ENCODE peak calls at places on chromosomes 4 and X, in seven cellular contexts. H is tibial artery; X is neural progenitor cell; S is thoracic aorta; Z is CD8-positive, alpha-beta T cell; D is fibroblast of lung; P is GM23338. J is an unnamed sample.

GRCh38 chrX:110180176-110180927 is 137.5 kb downstream of the AMMECR1 start:
- DNase-seq in H (no peak), X (no peak), S (no peak), Z (no peak), D (peak; percentile 55), P (no peak), J (no peak)

GRCh38 chrX:155028749-155029360 is 2.2 kb downstream of the FUNDC2 start:
- DNase-seq in H (no peak), X (no peak), S (no peak), Z (no peak), D (peak; percentile 11), P (no peak), J (no peak)

GRCh38 chr4:33031328-33031727 is 2311.2 kb downstream of the PCDH7 start:
- DNase-seq in H (no peak), X (no peak), S (no peak), Z (no peak), D (no peak), P (no peak), J (no peak)

GRCh38 chr4:42302348-42302747 is 94.9 kb upstream of the SHISA3 start:
- DNase-seq in H (no peak), X (peak; percentile 52), S (no peak), Z (no peak), D (peak; percentile 31), P (peak; percentile 82), J (no peak)

GRCh38 chr4:163923092-163923491 is 428.6 kb downstream of the TMA16 start:
- DNase-seq in H (no peak), X (no peak), S (no peak), Z (no peak), D (no peak), P (no peak), J (no peak)

GRCh38 chr4:164224871-164225270 is 529.1 kb upstream of the SMIM31 start:
- DNase-seq in H (no peak), X (peak; percentile 53), S (no peak), Z (no peak), D (no peak), P (no peak), J (no peak)

GRCh38 chr4:181475781-181476180 is 767.4 kb upstream of the TENM3 start:
- DNase-seq in H (no peak), X (peak; percentile 26), S (no peak), Z (no peak), D (no peak), P (peak; percentile 41), J (no peak)

GRCh38 chr4:34953145-34953799 is 1291.0 kb downstream of the ARAP2 start:
- DNase-seq in H (no peak), X (peak; percentile 10), S (no peak), Z (no peak), D (no peak), P (peak; percentile 64), J (no peak)

GRCh38 chr4:178316211-178316610 is 874.0 kb upstream of the AGA start:
- DNase-seq in H (no peak), X (no peak), S (no peak), Z (no peak), D (no peak), P (no peak), J (no peak)

GRCh38 chr4:84920591-84920990 is 45.9 kb downstream of the WDFY3 start:
- DNase-seq in H (no peak), X (no peak), S (no peak), Z (no peak), D (peak; percentile 88), P (no peak), J (no peak)

GRCh38 chrX:11530621-11531020 is 135.1 kb downstream of the ARHGAP6 start:
- DNase-seq in H (no peak), X (no peak), S (no peak), Z (no peak), D (peak; percentile 31), P (no peak), J (no peak)

GRCh38 chr4:139675156-139675555 is 9.5 kb downstream of the MGST2 start:
- DNase-seq in H (no peak), X (no peak), S (no peak), Z (no peak), D (no peak), P (no peak), J (no peak)

GRCh38 chrX:115503099-115503498 is 57.9 kb upstream of the PLS3 start:
- DNase-seq in H (peak; percentile 60), X (no peak), S (no peak), Z (no peak), D (no peak), P (no peak), J (no peak)

GRCh38 chr4:42398448-42399355 is 1.4 kb downstream of the SHISA3 start:
- DNase-seq in H (no peak), X (peak; percentile 84), S (no peak), Z (no peak), D (no peak), P (peak; percentile 73), J (no peak)

DNA sequence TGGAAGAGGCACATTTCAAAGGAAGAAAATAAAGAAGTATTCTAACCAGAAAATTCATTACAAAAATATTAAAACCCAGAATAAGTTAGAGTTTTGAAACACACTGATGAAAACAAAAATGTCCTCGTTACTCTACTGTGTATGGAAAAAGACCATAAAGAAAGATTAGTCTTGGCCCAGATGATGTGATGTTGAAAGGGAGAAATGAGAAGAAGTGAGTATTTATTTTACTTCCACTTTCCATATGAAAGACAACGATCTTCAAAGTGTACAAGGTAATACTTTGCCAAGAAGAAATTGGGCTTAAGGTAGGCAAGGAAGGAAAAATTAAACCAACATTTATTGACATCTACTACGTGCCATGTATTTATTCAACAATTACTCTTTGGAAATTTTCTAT is 48.6 kb upstream of the EMCN start:
- DNase-seq in H (no peak), X (no peak), S (no peak), Z (no peak), D (no peak), P (no peak), J (no peak)
- H3K4me1 ChIP-seq in H (no peaks in the 10 kb centered on the region), X (no peaks in the 10 kb centered on the region), S (no peaks in the 10 kb centered on the region), Z (no peaks in the 10 kb centered on the region), D (no peaks in the 10 kb centered on the region), P (no peaks in the 10 kb centered on the region), J (peaks cover 2% of the 10 kb centered on the region)

GRCh38 chrX:25011589-25012432 is 4.0 kb downstream of the ARX start:
- DNase-seq in H (no peak), X (peak; percentile 60), S (no peak), Z (no peak), D (no peak), P (no peak), J (no peak)

GRCh38 chrX:25013593-25014365 is 2.0 kb downstream of the ARX start:
- DNase-seq in H (no peak), X (peak; percentile 62), S (no peak), Z (no peak), D (no peak), P (no peak), J (no peak)

GRCh38 chrX:25012433-25012735 is 3.4 kb downstream of the ARX start:
- DNase-seq in H (no peak), X (peak; percentile 79), S (no peak), Z (no peak), D (no peak), P (peak; percentile 62), J (no peak)

GRCh38 chrX:25014366-25014838 is 1.4 kb downstream of the ARX start:
- DNase-seq in H (no peak), X (peak; percentile 34), S (no peak), Z (no peak), D (no peak), P (no peak), J (no peak)

DNA sequence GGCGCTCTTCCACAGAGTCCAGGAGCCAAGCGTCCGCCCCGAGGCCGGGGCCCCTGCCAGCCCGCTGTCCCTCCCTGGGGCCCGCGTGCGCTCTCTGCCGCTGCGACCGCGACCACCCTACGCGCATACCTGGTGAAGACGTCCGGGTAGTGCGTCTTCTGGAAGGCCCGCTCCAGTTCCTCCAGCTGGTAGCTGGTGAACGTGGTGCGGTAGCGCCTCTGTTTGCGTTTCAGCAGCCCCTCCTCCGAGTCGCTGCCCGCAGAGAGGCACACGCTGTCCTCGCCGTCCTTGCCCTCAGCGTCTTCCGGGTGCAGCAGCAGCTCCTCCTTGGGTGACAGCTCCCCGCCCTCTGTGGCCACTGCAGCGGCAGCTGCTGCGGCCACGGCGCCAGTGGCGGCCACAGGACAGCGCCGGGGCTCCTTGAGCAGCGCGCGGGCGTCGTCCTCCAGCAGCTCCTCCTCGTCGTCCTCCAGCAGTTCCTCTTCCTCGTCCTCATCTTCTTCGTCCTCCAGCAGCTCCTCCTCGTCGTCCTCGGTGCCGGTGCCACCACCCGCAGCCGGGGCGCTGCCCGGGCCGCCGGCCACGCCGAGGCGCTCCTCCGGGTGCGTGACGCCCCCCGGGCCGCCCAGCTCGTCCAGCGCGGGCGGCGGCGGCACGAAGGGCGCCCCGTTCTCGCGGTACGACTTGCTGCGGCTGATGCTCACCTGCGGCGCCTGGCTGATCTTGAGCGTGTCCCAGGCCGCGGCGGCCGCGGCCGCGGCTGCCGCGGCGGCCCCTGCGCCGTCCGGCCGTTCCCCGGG is 2.8 kb downstream of the ARX start:
- DNase-seq in H (no peak), X (peak; percentile 63), S (no peak), Z (no peak), D (no peak), P (no peak), J (no peak)
- H3K4me3 ChIP-seq in H (peak overlapping the region; percentile 36), X (peak overlapping the region; percentile 46), S (peak overlapping the region; percentile 54), Z (no peak overlapping the region), D (no peak overlapping the region), P (peak overlapping the region; percentile 38), J (peak overlapping the region; percentile 22)

GRCh38 chr4:173499568-173500535 is 30.2 kb downstream of the HAND2 start:
- DNase-seq in H (no peak), X (no peak), S (no peak), Z (no peak), D (no peak), P (peak; percentile 91), J (no peak)

GRCh38 chr4:173500841-173501591 is 29.0 kb downstream of the HAND2 start:
- DNase-seq in H (no peak), X (no peak), S (no peak), Z (no peak), D (no peak), P (peak; percentile 68), J (no peak)

GRCh38 chr4:173503330-173504180 is 26.5 kb downstream of the HAND2 start:
- DNase-seq in H (no peak), X (no peak), S (no peak), Z (no peak), D (no peak), P (peak; percentile 44), J (no peak)

GRCh38 chr4:173504181-173504503 is 25.9 kb downstream of the HAND2 start:
- DNase-seq in H (no peak), X (no peak), S (no peak), Z (no peak), D (no peak), P (peak; percentile 28), J (no peak)

DNA sequence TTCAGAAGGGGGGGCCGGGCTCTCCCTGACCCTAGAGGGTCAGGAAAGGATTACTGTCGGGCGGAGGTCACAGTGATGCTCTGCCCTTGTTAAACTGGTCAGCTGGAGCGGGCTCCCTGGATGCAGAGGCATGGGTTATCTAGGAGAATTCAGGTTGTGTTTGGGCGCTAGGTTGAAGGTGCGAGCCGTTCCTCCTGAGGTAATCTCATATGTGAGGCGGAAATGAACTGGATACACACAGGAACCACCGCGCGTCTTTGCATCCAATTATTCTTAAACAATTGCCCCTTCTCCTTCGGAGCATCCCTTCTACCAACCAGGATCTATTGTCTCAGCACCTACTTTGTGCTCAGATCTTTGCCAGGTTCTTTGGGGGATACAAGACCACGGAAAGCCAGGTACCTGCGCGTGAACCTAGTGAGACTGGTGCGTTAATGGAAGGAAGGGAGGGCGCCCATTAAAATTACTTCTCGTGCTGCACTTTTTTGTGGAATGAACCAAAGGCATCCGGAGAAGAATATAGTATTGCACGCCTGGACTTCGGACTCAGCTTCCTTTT is 28.4 kb downstream of the HAND2 start:
- DNase-seq in H (no peak), X (no peak), S (no peak), Z (no peak), D (no peak), P (peak; percentile 26), J (no peak)
- H3K27me3 ChIP-seq in H (no peaks in the 10 kb centered on the region), X (peaks cover 100% of the 10 kb centered on the region), S (no peaks in the 10 kb centered on the region), Z (peaks cover 52% of the 10 kb centered on the region), D (peaks cover 35% of the 10 kb centered on the region), P (peaks cover 98% of the 10 kb centered on the region), J (peaks cover 40% of the 10 kb centered on the region)

GRCh38 chrX:16187024-16187698 is 19.9 kb downstream of the MAGEB17 start:
- DNase-seq in H (no peak), X (no peak), S (no peak), Z (no peak), D (no peak), P (peak; percentile 1), J (no peak)
- H3K4me1 ChIP-seq in H (no peaks in the 10 kb centered on the region), X (peaks cover 20% of the 10 kb centered on the region), S (no peaks in the 10 kb centered on the region), Z (no peaks in the 10 kb centered on the region), D (peaks cover 5% of the 10 kb centered on the region), P (peaks cover 18% of the 10 kb centered on the region), J (no peaks in the 10 kb centered on the region)

J was measured in effector memory CD4-positive, alpha-beta T cell.